ENCODE peak calls at places on chromosome 21, in four cellular contexts. One of them, this sample, is unnamed. For H3K4me1, the result is how much of the 10 kb centered on the place peaks cover.

GRCh38 chr21:38787461-38788274 is 18.1 kb upstream of the ETS2 start:
- DNase-seq in left ventricle myocardium inferior: no peak
- DNase-seq in upper lobe of left lung: peak
- DNase-seq in tibial nerve: no peak
- DNase-seq in this sample: peak

GRCh38 chr21:14923468-14923867 is 141.3 kb downstream of the NRIP1 start:
- DNase-seq in left ventricle myocardium inferior: no peak
- DNase-seq in upper lobe of left lung: no peak
- DNase-seq in tibial nerve: no peak
- DNase-seq in this sample: no peak

GRCh38 chr21:22842875-22843274 is 1844.7 kb downstream of the NCAM2 start:
- DNase-seq in left ventricle myocardium inferior: no peak
- DNase-seq in tibial nerve: no peak
- DNase-seq in upper lobe of left lung: no peak
- DNase-seq in this sample: no peak

GRCh38 chr21:39363607-39364555 is 15.0 kb upstream of the HMGN1 start:
- DNase-seq in upper lobe of left lung: no peak
- DNase-seq in left ventricle myocardium inferior: no peak
- DNase-seq in tibial nerve: no peak
- DNase-seq in this sample: no peak

GRCh38 chr21:28636988-28637691 is 355.5 kb downstream of the LTN1 start:
- DNase-seq in upper lobe of left lung: no peak
- DNase-seq in tibial nerve: no peak
- DNase-seq in left ventricle myocardium inferior: no peak
- DNase-seq in this sample: no peak

GRCh38 chr21:18369115-18369514 is 34.5 kb downstream of the TMPRSS15 start:
- DNase-seq in upper lobe of left lung: no peak
- DNase-seq in left ventricle myocardium inferior: no peak
- DNase-seq in tibial nerve: no peak
- DNase-seq in this sample: no peak

GRCh38 chr21:42233067-42233981 is 14.4 kb downstream of the ABCG1 start:
- DNase-seq in left ventricle myocardium inferior: peak
- DNase-seq in upper lobe of left lung: peak
- DNase-seq in tibial nerve: peak
- DNase-seq in this sample: no peak

GRCh38 chr21:26845066-26845749 is at the start of gene ADAMTS1:
- DNase-seq in left ventricle myocardium inferior: peak
- DNase-seq in tibial nerve: peak
- DNase-seq in upper lobe of left lung: peak
- DNase-seq in this sample: peak

GRCh38 chr21:38999148-38999547 is 184.1 kb downstream of the PSMG1 start:
- DNase-seq in tibial nerve: no peak
- DNase-seq in upper lobe of left lung: no peak
- DNase-seq in left ventricle myocardium inferior: no peak
- DNase-seq in this sample: no peak

GRCh38 chr21:14842641-14843040 is 222.2 kb downstream of the NRIP1 start:
- DNase-seq in left ventricle myocardium inferior: no peak
- DNase-seq in upper lobe of left lung: no peak
- DNase-seq in tibial nerve: no peak
- DNase-seq in this sample: no peak

GRCh38 chr21:32338209-32338921 is 39.7 kb downstream of the MRAP start:
- DNase-seq in left ventricle myocardium inferior: no peak
- DNase-seq in upper lobe of left lung: no peak
- DNase-seq in tibial nerve: no peak
- DNase-seq in this sample: no peak

GRCh38 chr21:42308914-42309752 is 6.1 kb downstream of the TFF3 start:
- DNase-seq in left ventricle myocardium inferior: no peak
- DNase-seq in tibial nerve: no peak
- DNase-seq in upper lobe of left lung: no peak
- DNase-seq in this sample: no peak

GRCh38 chr21:41960386-41960785 is 6.6 kb upstream of the C2CD2 start:
- DNase-seq in tibial nerve: no peak
- DNase-seq in left ventricle myocardium inferior: no peak
- DNase-seq in upper lobe of left lung: no peak
- DNase-seq in this sample: no peak

GRCh38 chr21:26884436-26884835 is 39.2 kb upstream of the ADAMTS1 start:
- DNase-seq in upper lobe of left lung: no peak
- DNase-seq in left ventricle myocardium inferior: no peak
- DNase-seq in tibial nerve: no peak
- DNase-seq in this sample: no peak

GRCh38 chr21:36156815-36157670 is at the start of gene DOP1B:
- DNase-seq in upper lobe of left lung: no peak
- DNase-seq in tibial nerve: no peak
- DNase-seq in left ventricle myocardium inferior: peak
- DNase-seq in this sample: no peak

GRCh38 chr21:41678944-41679343 is 87.9 kb downstream of the RIPK4 start:
- DNase-seq in upper lobe of left lung: peak
- DNase-seq in tibial nerve: peak
- DNase-seq in left ventricle myocardium inferior: peak
- DNase-seq in this sample: peak

GRCh38 chr21:43598416-43599120 is 60.7 kb downstream of the HSF2BP start:
- DNase-seq in upper lobe of left lung: no peak
- DNase-seq in left ventricle myocardium inferior: no peak
- DNase-seq in tibial nerve: no peak
- DNase-seq in this sample: no peak

GRCh38 chr21:32306021-32306780 is 7.5 kb downstream of the MRAP start:
- DNase-seq in tibial nerve: no peak
- DNase-seq in left ventricle myocardium inferior: no peak
- DNase-seq in upper lobe of left lung: no peak
- DNase-seq in this sample: no peak

GRCh38 chr21:42038826-42039425 is 28.8 kb upstream of the ZBTB21 start:
- DNase-seq in upper lobe of left lung: no peak
- DNase-seq in tibial nerve: no peak
- DNase-seq in left ventricle myocardium inferior: no peak
- DNase-seq in this sample: no peak

GRCh38 chr21:42799948-42800347 is 79.4 kb downstream of the WDR4 start:
- DNase-seq in tibial nerve: no peak
- DNase-seq in upper lobe of left lung: no peak
- DNase-seq in left ventricle myocardium inferior: no peak
- DNase-seq in this sample: no peak

GRCh38 chr21:37645848-37646247 is 270.4 kb downstream of the KCNJ6 start:
- DNase-seq in upper lobe of left lung: no peak
- DNase-seq in tibial nerve: no peak
- DNase-seq in left ventricle myocardium inferior: no peak
- DNase-seq in this sample: no peak

GRCh38 chr21:37644666-37645065 is 271.6 kb downstream of the KCNJ6 start:
- DNase-seq in left ventricle myocardium inferior: no peak
- DNase-seq in tibial nerve: no peak
- DNase-seq in upper lobe of left lung: no peak
- DNase-seq in this sample: no peak

GRCh38 chr21:37647781-37648180 is 268.5 kb downstream of the KCNJ6 start:
- DNase-seq in left ventricle myocardium inferior: no peak
- DNase-seq in upper lobe of left lung: no peak
- DNase-seq in tibial nerve: no peak
- DNase-seq in this sample: no peak

GRCh38 chr21:37639756-37640155 is 273.2 kb downstream of the DYRK1A start:
- DNase-seq in tibial nerve: no peak
- DNase-seq in upper lobe of left lung: no peak
- DNase-seq in left ventricle myocardium inferior: no peak
- DNase-seq in this sample: no peak

DNA sequence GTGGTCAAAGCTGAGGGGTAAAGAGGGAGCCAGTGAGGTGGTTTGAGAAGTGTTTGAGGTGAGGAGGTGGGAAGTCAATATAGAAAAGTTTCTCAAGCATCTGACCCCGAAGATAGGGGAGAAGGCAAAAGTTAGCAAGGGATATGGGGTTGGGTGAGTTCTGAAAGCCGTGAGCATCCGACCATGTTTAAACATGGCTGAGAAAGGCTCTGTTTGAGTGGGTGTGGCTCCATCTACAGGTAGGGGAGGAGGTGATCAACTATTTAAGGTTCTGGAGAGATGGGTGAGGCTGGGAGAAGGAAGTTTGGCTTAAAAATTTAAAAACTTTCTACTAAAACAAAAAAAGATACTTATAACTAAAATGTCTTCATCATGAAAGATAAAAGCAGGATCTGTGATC is 273.8 kb downstream of the KCNJ6 start:
- DNase-seq in upper lobe of left lung: no peak
- DNase-seq in tibial nerve: no peak
- DNase-seq in left ventricle myocardium inferior: no peak
- DNase-seq in this sample: no peak
- TF ChIP-seq CTCF in upper lobe of left lung: no peak
- TF ChIP-seq CTCF in tibial nerve: no peak
- TF ChIP-seq CTCF in left ventricle myocardium inferior: peak
- TF ChIP-seq CTCF in this sample: no peak

GRCh38 chr21:33374874-33375644 is 28.2 kb upstream of the IFNGR2 start:
- DNase-seq in left ventricle myocardium inferior: no peak
- DNase-seq in upper lobe of left lung: no peak
- DNase-seq in tibial nerve: no peak
- DNase-seq in this sample: no peak
- H3K27ac ChIP-seq in left ventricle myocardium inferior: no peak
- H3K27ac ChIP-seq in upper lobe of left lung: no peak
- H3K27ac ChIP-seq in tibial nerve: peak
- H3K27ac ChIP-seq in this sample: no peak

GRCh38 chr21:31159808-31160207 is 121.5 kb upstream of the KRTAP19-8 start:
- DNase-seq in upper lobe of left lung: no peak
- DNase-seq in tibial nerve: no peak
- DNase-seq in left ventricle myocardium inferior: no peak
- DNase-seq in this sample: no peak
- H3K4me1 ChIP-seq in upper lobe of left lung: under half
- H3K4me1 ChIP-seq in tibial nerve: under half
- H3K4me1 ChIP-seq in left ventricle myocardium inferior: under half
- H3K4me1 ChIP-seq in this sample: under half

DNA sequence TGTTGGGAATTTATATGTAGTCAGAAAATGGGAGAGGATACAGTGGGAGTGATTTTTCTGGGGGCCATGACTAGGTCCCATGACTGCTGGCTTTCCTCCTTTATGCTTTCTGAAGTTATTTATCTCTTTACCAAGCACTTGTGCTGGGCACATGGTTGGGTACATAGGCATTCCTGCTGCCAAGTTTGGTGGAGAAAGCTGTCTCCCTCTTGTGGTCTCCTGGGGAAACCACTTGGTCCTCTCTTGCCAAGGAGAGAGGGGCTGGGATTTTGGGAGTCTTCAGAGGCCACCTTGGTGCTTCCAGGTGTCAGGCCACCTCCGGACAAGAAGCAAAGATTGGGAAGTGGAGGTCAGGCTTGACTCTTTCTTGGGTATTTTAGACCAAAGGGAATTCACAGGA is 120.2 kb upstream of the KCNE2 start:
- DNase-seq in upper lobe of left lung: peak
- DNase-seq in left ventricle myocardium inferior: no peak
- DNase-seq in tibial nerve: no peak
- DNase-seq in this sample: no peak
- TF ChIP-seq CTCF in upper lobe of left lung: no peak
- TF ChIP-seq CTCF in left ventricle myocardium inferior: peak
- TF ChIP-seq CTCF in tibial nerve: no peak
- TF ChIP-seq CTCF in this sample: peak

DNA sequence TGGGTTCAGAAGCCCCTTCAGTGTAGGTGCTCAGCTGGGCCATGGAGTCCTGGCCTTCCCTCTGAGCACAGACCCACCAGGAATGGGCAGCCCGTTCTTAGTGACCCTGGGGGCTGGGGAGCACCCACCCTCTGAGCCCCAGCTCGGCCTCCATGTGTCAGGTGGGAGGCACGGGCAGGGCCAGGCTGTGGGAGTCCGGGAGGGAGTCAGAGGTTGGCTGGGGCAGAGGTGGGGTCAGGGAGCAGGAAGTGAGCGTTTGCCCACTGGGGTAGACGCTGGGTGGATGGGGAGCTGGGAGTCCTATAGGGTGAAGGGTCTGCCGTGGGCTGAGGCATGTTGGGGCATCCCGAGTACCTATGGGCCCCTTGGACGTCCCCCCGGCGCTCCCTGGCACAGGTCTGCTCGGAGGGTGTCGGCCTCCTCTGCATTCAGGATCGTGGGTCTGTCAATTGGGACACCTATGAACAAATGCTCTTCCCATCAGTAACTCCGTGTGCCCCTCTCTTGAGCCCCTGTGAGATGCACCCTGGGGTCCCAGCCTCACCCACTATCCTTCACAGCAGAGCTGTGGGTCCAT is 30.5 kb downstream of the COL18A1 start:
- DNase-seq in upper lobe of left lung: no peak
- DNase-seq in tibial nerve: no peak
- DNase-seq in left ventricle myocardium inferior: no peak
- DNase-seq in this sample: no peak
- H3K27ac ChIP-seq in upper lobe of left lung: no peak
- H3K27ac ChIP-seq in tibial nerve: peak
- H3K27ac ChIP-seq in left ventricle myocardium inferior: no peak
- H3K27ac ChIP-seq in this sample: peak

GRCh38 chr21:44865561-44866280 is 7.8 kb downstream of the PTTG1IP start:
- DNase-seq in upper lobe of left lung: peak
- DNase-seq in left ventricle myocardium inferior: no peak
- DNase-seq in tibial nerve: no peak
- DNase-seq in this sample: no peak
- H3K4me1 ChIP-seq in upper lobe of left lung: half or more
- H3K4me1 ChIP-seq in left ventricle myocardium inferior: half or more
- H3K4me1 ChIP-seq in tibial nerve: half or more
- H3K4me1 ChIP-seq in this sample: under half

GRCh38 chr21:33841561-33841960 is 74.0 kb downstream of the ATP5PO start:
- DNase-seq in upper lobe of left lung: no peak
- DNase-seq in left ventricle myocardium inferior: no peak
- DNase-seq in tibial nerve: no peak
- DNase-seq in this sample: no peak
- TF ChIP-seq CTCF in upper lobe of left lung: no peak
- TF ChIP-seq CTCF in left ventricle myocardium inferior: no peak
- TF ChIP-seq CTCF in tibial nerve: no peak
- TF ChIP-seq CTCF in this sample: no peak

GRCh38 chr21:45003331-45004058 is 63.7 kb downstream of the SLX9 start:
- DNase-seq in left ventricle myocardium inferior: peak
- DNase-seq in upper lobe of left lung: no peak
- DNase-seq in tibial nerve: no peak
- DNase-seq in this sample: no peak
- H3K27ac ChIP-seq in left ventricle myocardium inferior: peak
- H3K27ac ChIP-seq in upper lobe of left lung: peak
- H3K27ac ChIP-seq in tibial nerve: no peak
- H3K27ac ChIP-seq in this sample: peak

GRCh38 chr21:20997633-20998455 is at the start of gene NCAM2:
- DNase-seq in left ventricle myocardium inferior: peak
- DNase-seq in tibial nerve: peak
- DNase-seq in upper lobe of left lung: peak
- DNase-seq in this sample: peak

GRCh38 chr21:20998456-20998789 is 214 bp downstream of the NCAM2 start:
- DNase-seq in tibial nerve: no peak
- DNase-seq in upper lobe of left lung: no peak
- DNase-seq in left ventricle myocardium inferior: no peak
- DNase-seq in this sample: no peak

GRCh38 chr21:20997308-20997632 is 939 bp upstream of the NCAM2 start:
- DNase-seq in upper lobe of left lung: no peak
- DNase-seq in tibial nerve: no peak
- DNase-seq in left ventricle myocardium inferior: no peak
- DNase-seq in this sample: no peak

GRCh38 chr21:20999567-21000169 is 1.5 kb downstream of the NCAM2 start:
- DNase-seq in upper lobe of left lung: no peak
- DNase-seq in left ventricle myocardium inferior: no peak
- DNase-seq in tibial nerve: peak
- DNase-seq in this sample: no peak

DNA sequence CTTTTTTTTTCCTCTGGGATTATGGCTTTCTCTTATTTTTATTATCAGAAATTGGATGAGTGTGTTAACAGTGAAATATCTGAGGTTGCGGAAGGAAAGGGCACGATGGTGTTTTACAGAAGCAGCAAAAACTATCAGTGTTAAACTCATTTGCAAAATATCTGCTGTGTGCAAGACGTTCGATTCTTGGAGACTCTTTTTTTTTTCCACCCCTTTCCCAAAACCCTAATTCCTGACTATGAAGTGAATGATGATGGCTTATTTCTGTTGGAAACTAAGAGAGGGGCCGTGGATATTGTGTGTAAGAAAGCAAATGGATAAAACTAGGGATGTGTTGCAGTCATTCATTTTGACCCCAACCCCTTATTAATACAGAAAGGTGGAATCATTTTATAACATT is 677 bp downstream of the NCAM2 start:
- DNase-seq in tibial nerve: no peak
- DNase-seq in upper lobe of left lung: no peak
- DNase-seq in left ventricle myocardium inferior: no peak
- DNase-seq in this sample: no peak
- H3K4me1 ChIP-seq in tibial nerve: under half
- H3K4me1 ChIP-seq in upper lobe of left lung: under half
- H3K4me1 ChIP-seq in left ventricle myocardium inferior: under half
- H3K4me1 ChIP-seq in this sample: under half